ENCODE peak calls at places on chromosomes 6 and 20, in four cellular contexts. B is HEK293T, X is HepG2, K is K562. G is an unnamed sample.

GRCh38 chr20:41394931-41395668 is 28.5 kb upstream of the EMILIN3 start:
- DNase-seq in X (no peak), B (no peak), K (no peak), G (no peak)

GRCh38 chr6:116073765-116074450 is 13.2 kb upstream of the FRK start:
- DNase-seq in X (peak; percentile 75), K (no peak), B (no peak), G (no peak)

GRCh38 chr20:24502184-24502583 is 32.8 kb downstream of the SYNDIG1 start:
- DNase-seq in X (no peak), B (no peak), K (no peak), G (no peak)

GRCh38 chr6:44898296-44898930 is 429.7 kb upstream of the RUNX2 start:
- DNase-seq in K (no peak), X (no peak), B (no peak), G (no peak)

GRCh38 chr20:33466303-33466646 is 22.7 kb upstream of the SNTA1 start:
- DNase-seq in K (no peak), X (no peak), B (no peak), G (no peak)

GRCh38 chr6:108903796-108904195 is 55.6 kb downstream of the ARMC2 start:
- DNase-seq in B (no peak), X (peak; percentile 43), K (no peak), G (no peak)

GRCh38 chr6:111925296-111925695 is 52.0 kb upstream of the FYN start:
- DNase-seq in X (no peak), K (no peak), B (no peak), G (no peak)

GRCh38 chr6:21164768-21165326 is 428.7 kb upstream of the SOX4 start:
- DNase-seq in K (no peak), X (no peak), B (no peak), G (no peak)

GRCh38 chr6:134363323-134364039 is 45.6 kb upstream of the SGK1 start:
- DNase-seq in B (no peak), X (no peak), K (peak; percentile 6), G (no peak)

GRCh38 chr6:2855061-2855519 is 13.4 kb upstream of the SERPINB1 start:
- DNase-seq in B (no peak), K (no peak), X (no peak), G (no peak)

GRCh38 chr20:39853664-39854063 is 835.4 kb downstream of the MAFB start:
- DNase-seq in X (no peak), K (no peak), B (no peak), G (peak; percentile 30)

GRCh38 chr6:24583463-24584389 is 62.3 kb downstream of the KIAA0319 start:
- DNase-seq in B (peak; percentile 58), K (peak; percentile 86), X (peak; percentile 71), G (peak; percentile 82)

GRCh38 chr6:52529311-52529710 is 47.5 kb downstream of the TRAM2 start:
- DNase-seq in B (no peak), K (no peak), X (no peak), G (no peak)

GRCh38 chr6:31972709-31973350 is 892 bp upstream of the DXO start:
- DNase-seq in K (peak; percentile 80), B (no peak), X (no peak), G (no peak)

GRCh38 chr6:31246051-31246495 is 25.8 kb downstream of the HLA-C start:
- DNase-seq in X (peak; percentile 68), K (no peak), B (peak; percentile 42), G (no peak)

GRCh38 chr6:147508073-147508870 is at the start of gene SAMD5:
- DNase-seq in B (peak; percentile 87), X (peak; percentile 4), K (peak; percentile 80), G (peak; percentile 66)

GRCh38 chr6:79548310-79548709 is 11.1 kb upstream of the LCA5 start:
- DNase-seq in X (no peak), B (no peak), K (no peak), G (no peak)

GRCh38 chr20:63980317-63980805 is 571 bp upstream of the PRPF6 start:
- DNase-seq in K (no peak), X (peak; percentile 50), B (no peak), G (no peak)

GRCh38 chr6:128807577-128807976 is 75.4 kb upstream of the LAMA2 start:
- DNase-seq in X (peak; percentile 16), K (no peak), B (peak; percentile 18), G (no peak)

GRCh38 chr6:6781172-6781876 is 192.8 kb downstream of the LY86 start:
- DNase-seq in B (no peak), X (no peak), K (no peak), G (no peak)

GRCh38 chr20:59428441-59429205 is 128.2 kb downstream of the EDN3 start:
- DNase-seq in K (no peak), B (no peak), X (peak; percentile 18), G (no peak)

GRCh38 chr6:135941275-135941674 is 89.8 kb downstream of the PDE7B start:
- DNase-seq in K (no peak), X (no peak), B (no peak), G (no peak)

GRCh38 chr20:52251137-52251700 is 59.6 kb upstream of the ZFP64 start:
- DNase-seq in B (no peak), X (no peak), K (peak; percentile 30), G (no peak)

GRCh38 chr6:170245233-170245992 is 45.5 kb downstream of the DLL1 start:
- DNase-seq in B (no peak), X (no peak), K (no peak), G (no peak)

GRCh38 chr6:170247178-170247701 is 43.6 kb downstream of the DLL1 start:
- DNase-seq in K (no peak), B (no peak), X (no peak), G (no peak)

GRCh38 chr6:170243791-170244291 is 47.0 kb downstream of the DLL1 start:
- DNase-seq in B (no peak), X (no peak), K (no peak), G (no peak)

GRCh38 chr6:170243386-170243785 is 47.5 kb downstream of the DLL1 start:
- DNase-seq in K (no peak), X (no peak), B (no peak), G (no peak)

GRCh38 chr6:170244721-170245201 is 46.1 kb downstream of the DLL1 start:
- DNase-seq in K (no peak), B (no peak), X (no peak), G (peak; percentile 33)
- TF ChIP-seq ELF4 in K (no peak), B (no peak), X (no peak), G (no peak)

DNA sequence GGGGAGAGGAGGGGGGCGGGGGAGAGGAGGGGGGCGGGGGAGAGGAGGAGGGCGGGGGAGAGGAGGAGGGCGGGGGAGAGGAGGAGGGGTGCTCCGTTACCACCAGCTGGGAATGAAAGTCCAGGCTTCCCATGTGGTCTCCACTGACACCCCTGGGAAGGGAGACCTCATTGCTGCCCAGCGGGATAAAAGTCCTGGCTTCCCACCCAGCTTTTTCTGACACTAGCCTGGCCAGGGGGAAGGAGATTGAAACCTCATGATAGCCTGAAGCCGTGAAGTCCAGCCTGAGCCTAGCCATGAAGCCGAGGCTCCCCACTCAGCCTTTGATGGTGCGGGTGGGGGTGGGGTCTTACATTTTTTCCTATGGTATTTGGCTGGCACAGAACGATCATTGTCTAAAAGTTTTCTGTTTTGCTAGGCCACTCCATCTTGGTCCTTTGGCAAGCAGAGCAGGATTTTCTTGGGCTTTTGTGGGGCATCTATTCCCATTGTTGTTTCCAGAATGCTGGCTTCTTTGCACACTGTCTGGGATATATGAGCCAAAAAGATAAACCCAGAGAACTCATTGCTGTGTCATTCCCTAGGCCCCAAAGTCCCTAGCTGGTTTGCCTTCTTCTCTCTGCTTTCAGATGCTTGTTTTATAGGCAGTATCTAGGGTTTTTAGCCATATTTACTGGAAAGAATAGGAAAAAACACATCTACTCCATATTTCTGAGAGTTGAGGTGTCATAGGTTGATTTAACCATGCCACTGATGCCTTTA is 67.9 kb upstream of the RNF24 start:
- DNase-seq in K (no peak), X (peak; percentile 54), B (no peak), G (no peak)
- TF ChIP-seq ELF4 in K (no peak), X (no peak), B (no peak), G (no peak)

GRCh38 chr20:20439602-20440001 is 71.7 kb downstream of the INSM1 start:
- DNase-seq in B (no peak), K (no peak), X (peak; percentile 32), G (no peak)
- TF ChIP-seq ELF4 in B (no peak), K (no peak), X (no peak), G (no peak)

DNA sequence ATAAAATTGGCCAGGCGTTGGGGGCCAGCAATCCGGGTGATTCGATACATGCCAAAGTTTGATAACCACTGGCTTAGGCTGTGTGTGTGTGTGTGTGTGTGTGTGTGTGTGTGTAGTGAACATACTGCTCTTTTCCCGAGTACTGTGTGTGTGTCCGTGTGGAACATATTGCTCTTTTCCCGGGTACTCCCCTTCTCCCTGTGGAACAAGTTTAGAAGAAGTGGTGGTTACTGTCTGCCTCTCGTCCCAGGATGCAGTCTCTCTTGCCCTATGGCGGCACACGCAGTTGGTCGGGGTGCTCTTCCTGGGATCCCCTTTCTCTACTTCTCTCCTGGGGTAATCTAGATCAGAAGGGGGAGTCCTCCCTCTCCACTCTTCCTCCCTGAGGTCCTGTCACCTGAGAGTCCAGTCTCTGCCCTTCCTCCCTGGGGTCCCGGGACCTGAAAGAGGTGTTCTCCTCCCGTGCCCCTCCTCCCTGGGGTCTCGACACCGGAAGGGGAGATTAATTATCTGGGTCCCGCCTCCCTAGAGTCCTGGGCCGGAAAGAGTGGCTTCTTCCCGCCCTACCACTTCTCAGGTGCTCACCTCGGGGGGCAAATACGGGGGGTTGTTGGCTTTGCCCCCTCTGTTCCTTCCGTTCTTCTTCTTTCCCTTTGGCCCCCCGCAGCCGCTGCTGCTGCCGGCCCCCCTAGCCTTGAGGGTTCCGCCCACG is 516 bp downstream of the GTPBP2 start:
- DNase-seq in X (peak; percentile 68), K (peak; percentile 85), B (peak; percentile 51), G (peak; percentile 54)
- TF ChIP-seq ELF4 in X (no peak), K (peak; percentile 46), B (no peak), G (no peak)

GRCh38 chr20:36881888-36882287 is 6.0 kb downstream of the TLDC2 start:
- DNase-seq in K (peak; percentile 17), X (no peak), B (no peak), G (no peak)

GRCh38 chr20:36881331-36881730 is 5.4 kb downstream of the TLDC2 start:
- DNase-seq in K (no peak), B (no peak), X (no peak), G (no peak)

GRCh38 chr20:36880741-36881250 is 4.9 kb downstream of the TLDC2 start:
- DNase-seq in K (no peak), B (no peak), X (no peak), G (no peak)

GRCh38 chr20:36876473-36876833 is 515 bp downstream of the TLDC2 start:
- DNase-seq in K (no peak), B (no peak), X (no peak), G (no peak)

GRCh38 chr20:36878913-36879312 is 3.0 kb downstream of the TLDC2 start:
- DNase-seq in K (no peak), B (no peak), X (no peak), G (no peak)
- TF ChIP-seq ELF4 in K (no peak), B (no peak), X (no peak), G (no peak)

G was measured in WTC11.